ENCODE peak calls at places on chromosome 2, in six cellular contexts. U is body of pancreas, S is AG04450, Q is IMR-90, Y is stomach, V is tibial artery. L is an unnamed sample.

GRCh38 chr2:98757904-98758421 is 27.0 kb upstream of the MGAT4A start:
- DNase-seq in V (peak; percentile 79), U (peak; percentile 60), Y (peak; percentile 70), S (peak; percentile 10), Q (peak; percentile 79), L (no peak)

GRCh38 chr2:190655113-190655512 is 6.2 kb downstream of the NAB1 start:
- DNase-seq in Y (no peak), V (no peak), U (no peak), S (no peak), Q (no peak), L (no peak)

GRCh38 chr2:164913640-164914346 is 41.5 kb downstream of the SLC38A11 start:
- DNase-seq in U (no peak), V (no peak), Y (peak; percentile 38), Q (peak; percentile 15), S (no peak), L (no peak)

GRCh38 chr2:7567646-7568045 is 650.4 kb downstream of the RNF144A start:
- DNase-seq in Y (no peak), V (no peak), S (no peak), Q (no peak), U (no peak), L (peak; percentile 41)

GRCh38 chr2:69133898-69134297 is 120.9 kb downstream of the ANTXR1 start:
- DNase-seq in V (no peak), Q (no peak), Y (no peak), U (no peak), S (no peak), L (no peak)

GRCh38 chr2:33276868-33277503 is 199.5 kb upstream of the RASGRP3 start:
- DNase-seq in V (no peak), S (no peak), Y (no peak), U (no peak), Q (no peak), L (no peak)

GRCh38 chr2:240564571-240565266 is 3.6 kb upstream of the RNPEPL1 start:
- DNase-seq in V (peak; percentile 48), Y (no peak), Q (peak; percentile 88), U (no peak), S (no peak), L (peak; percentile 16)

GRCh38 chr2:23550553-23550952 is 165.6 kb downstream of the KLHL29 start:
- DNase-seq in Y (no peak), U (no peak), Q (peak; percentile 29), V (no peak), S (no peak), L (no peak)

DNA sequence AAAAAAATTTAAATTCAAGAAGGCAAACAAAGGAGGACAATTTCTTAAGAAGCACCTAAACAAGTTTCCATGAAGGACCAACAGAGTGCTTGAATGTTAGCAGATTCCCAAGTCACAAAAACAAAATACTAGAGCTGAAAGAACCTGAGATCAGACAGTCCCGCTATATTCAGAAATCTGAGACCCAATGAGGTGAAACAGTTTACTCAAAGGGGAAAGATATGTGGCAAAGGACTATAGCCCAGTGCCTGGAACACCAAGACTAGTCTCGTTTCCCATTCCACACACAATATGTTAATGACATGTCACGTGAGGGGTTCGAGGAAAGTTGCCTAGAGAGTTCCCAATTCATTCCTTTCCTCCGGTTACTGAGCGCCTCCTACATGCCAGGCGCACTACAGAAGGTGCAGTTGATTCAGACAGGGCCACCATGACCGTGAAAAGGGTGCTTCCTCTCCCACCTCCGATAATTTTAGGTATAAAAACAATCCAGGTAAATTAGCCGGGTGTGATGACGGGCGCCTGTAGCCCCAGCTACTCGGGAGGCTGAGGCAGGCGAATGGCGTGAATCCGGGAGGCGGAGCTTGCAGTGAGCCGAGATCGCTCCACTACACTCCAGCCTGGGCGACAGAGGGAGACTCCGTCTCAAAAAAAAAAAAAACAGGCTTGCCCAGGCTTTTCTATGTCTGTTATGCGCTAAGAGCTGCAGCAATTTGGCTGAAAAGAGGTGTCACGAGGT is 617 bp downstream of the SRBD1 start:
- DNase-seq in V (peak; percentile 69), U (peak; percentile 54), Q (peak; percentile 59), S (no peak), Y (peak; percentile 47), L (peak; percentile 69)
- TF ChIP-seq CTCF in V (peak; percentile 26), U (peak; percentile 22), Q (peak; percentile 31), S (peak; percentile 49), Y (peak; percentile 36), L (no peak)

DNA sequence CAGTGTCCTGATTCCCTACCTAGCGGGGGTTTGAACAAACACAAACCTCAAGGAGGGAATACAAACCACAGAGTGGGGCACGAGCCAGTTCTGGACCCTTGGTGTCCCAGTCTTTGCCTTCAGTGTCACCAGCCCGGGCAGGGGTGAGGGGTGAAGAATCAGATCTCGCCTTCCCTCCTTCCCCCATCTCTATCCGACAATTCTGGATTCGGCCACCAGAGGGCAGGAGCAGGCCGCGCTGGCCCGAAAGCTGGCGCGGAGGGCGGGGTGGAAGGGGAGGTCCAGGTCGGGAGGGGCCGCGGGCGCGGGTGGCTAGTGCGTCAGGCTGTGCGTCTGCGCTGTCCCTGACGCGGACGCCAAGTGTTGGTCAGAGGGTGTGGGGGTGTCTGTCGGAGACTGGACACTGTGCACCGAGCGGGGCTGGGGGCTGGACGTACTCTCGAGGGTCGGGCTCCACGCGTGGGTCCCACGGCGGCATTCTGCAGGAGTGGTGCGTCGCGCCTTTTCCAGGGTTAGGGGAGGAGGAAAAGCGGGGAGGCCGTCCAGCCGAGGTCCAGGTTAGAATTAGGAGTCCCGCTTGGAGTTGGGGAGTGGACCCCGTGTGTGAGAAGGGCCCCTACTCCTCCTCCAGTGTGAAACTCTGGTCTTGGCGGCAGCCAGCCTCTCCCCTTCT is 2.9 kb upstream of the CRYBA2 start:
- DNase-seq in U (peak; percentile 96), Q (peak; percentile 77), Y (peak; percentile 95), V (peak; percentile 87), S (peak; percentile 27), L (peak; percentile 85)
- H3K27me3 ChIP-seq in U (no peaks in the 10 kb centered on the region), Q (peaks cover 85% of the 10 kb centered on the region), Y (peaks cover 100% of the 10 kb centered on the region), V (peaks cover 14% of the 10 kb centered on the region), S (peaks cover 82% of the 10 kb centered on the region), L (peaks cover 95% of the 10 kb centered on the region)

GRCh38 chr2:237791977-237792727 is 6.4 kb upstream of the RBM44 start:
- DNase-seq in Y (no peak), Q (peak; percentile 5), S (no peak), V (no peak), U (no peak), L (peak; percentile 50)
- TF ChIP-seq CTCF in Y (no peak), Q (peak; percentile 19), S (peak; percentile 36), V (no peak), U (no peak), L (peak; percentile 64)

DNA sequence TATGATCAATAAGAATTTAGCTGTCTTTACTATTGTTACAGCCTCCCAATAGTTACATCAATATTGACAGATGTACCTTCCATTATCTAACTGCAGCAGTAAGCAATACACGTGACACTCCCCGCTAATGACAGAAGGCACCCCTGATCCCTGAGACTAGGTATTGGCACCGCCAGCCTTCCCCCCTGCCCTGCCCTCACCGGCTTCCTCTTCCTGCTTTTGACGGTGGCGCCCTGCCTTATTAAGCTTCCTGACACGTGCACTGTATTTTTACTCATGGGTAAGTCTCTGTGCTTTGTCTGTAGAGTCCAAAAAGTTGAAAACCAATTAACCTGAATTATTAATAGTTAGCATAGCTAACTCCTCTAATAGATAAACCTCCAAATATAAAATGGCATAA is 223.5 kb downstream of the EIPR1 start:
- DNase-seq in S (no peak), Y (no peak), U (no peak), Q (no peak), V (no peak), L (no peak)
- H3K27me3 ChIP-seq in S (no peaks in the 10 kb centered on the region), Y (no peaks in the 10 kb centered on the region), U (no peaks in the 10 kb centered on the region), Q (no peaks in the 10 kb centered on the region), V (no peaks in the 10 kb centered on the region), L (no peaks in the 10 kb centered on the region)

L was measured in H9.